ENCODE peak calls at places on chromosome 10, in ten cellular contexts. G is nephron progenitor cell, Y is endodermal cell, S is left ventricle myocardium inferior, Z is hypothalamus, U is caudate nucleus, E is NCI-H1105 treated with DMSO at 0.1 percent for 48 hours, A is C1 segment of cervical spinal cord, N is esophagus muscularis mucosa, B is heart left ventricle. R is an unnamed sample.

GRCh38 chr10:123097039-123097438 is 38.7 kb upstream of the HMX3 start:
- DNase-seq in E (no peak), Y (no peak), S (no peak), A (no peak), Z (no peak), B (no peak), N (no peak), U (no peak), G (no peak), R (no peak)

GRCh38 chr10:513393-513792 is 176.1 kb downstream of the DIP2C start:
- DNase-seq in S (no peak), Y (no peak), E (no peak), B (no peak), A (no peak), Z (no peak), G (no peak), N (no peak), U (no peak), R (no peak)

GRCh38 chr10:122362621-122363020 is 11.9 kb upstream of the PLEKHA1 start:
- DNase-seq in N (peak; percentile 53), Y (no peak), U (no peak), Z (no peak), G (no peak), E (no peak), A (no peak), S (no peak), B (no peak), R (no peak)

GRCh38 chr10:28569506-28570159 is 36.7 kb downstream of the WAC start:
- DNase-seq in N (no peak), E (no peak), B (no peak), U (no peak), Y (no peak), S (no peak), A (no peak), Z (no peak), G (no peak), R (no peak)

GRCh38 chr10:4431114-4431862 is 394.7 kb upstream of the AKR1E2 start:
- DNase-seq in G (no peak), Y (no peak), E (no peak), Z (no peak), B (no peak), A (no peak), S (no peak), U (no peak), N (no peak), R (no peak)

GRCh38 chr10:32957341-32958084 is 517 bp downstream of the ITGB1 start:
- DNase-seq in Y (peak; percentile 88), G (peak; percentile 60), N (no peak), Z (peak; percentile 46), B (peak; percentile 68), E (no peak), U (peak; percentile 63), S (peak; percentile 60), A (peak; percentile 36), R (no peak)

GRCh38 chr10:86123304-86123703 is 243.3 kb downstream of the GRID1 start:
- DNase-seq in Z (no peak), G (no peak), B (no peak), A (no peak), E (no peak), U (no peak), Y (no peak), N (no peak), S (no peak), R (no peak)

GRCh38 chr10:19154375-19154774 is 105.8 kb downstream of the MALRD1 start:
- DNase-seq in B (no peak), G (no peak), N (no peak), Y (no peak), S (no peak), A (no peak), Z (no peak), E (no peak), U (no peak), R (no peak)

GRCh38 chr10:132145521-132146185 is 41.1 kb upstream of the DPYSL4 start:
- DNase-seq in B (no peak), G (no peak), E (no peak), U (no peak), A (no peak), Z (no peak), Y (no peak), S (no peak), N (no peak), R (no peak)

GRCh38 chr10:123855013-123855684 is 36.5 kb downstream of the CPXM2 start:
- DNase-seq in S (no peak), B (no peak), Z (no peak), Y (no peak), E (no peak), N (no peak), U (no peak), A (no peak), G (no peak), R (no peak)

GRCh38 chr10:24128066-24128751 is 80.7 kb upstream of the KIAA1217 start:
- DNase-seq in A (no peak), B (no peak), G (peak; percentile 50), Z (no peak), N (no peak), S (no peak), Y (no peak), E (no peak), U (no peak), R (no peak)

GRCh38 chr10:52469970-52470705 is 156.1 kb downstream of the DKK1 start:
- DNase-seq in A (no peak), G (no peak), S (no peak), B (no peak), Z (no peak), N (no peak), Y (no peak), E (no peak), U (no peak), R (no peak)

GRCh38 chr10:118300266-118300665 is 41.9 kb downstream of the FAM204A start:
- DNase-seq in E (no peak), B (no peak), G (no peak), Y (no peak), Z (no peak), N (no peak), S (no peak), A (no peak), U (no peak), R (no peak)

GRCh38 chr10:121154846-121155245 is 303.7 kb downstream of the WDR11 start:
- DNase-seq in U (peak; percentile 92), Y (no peak), E (no peak), S (no peak), Z (peak; percentile 85), G (no peak), B (no peak), A (peak; percentile 89), N (no peak), R (no peak)

GRCh38 chr10:97543025-97543546 is 29.5 kb upstream of the ANKRD2 start:
- DNase-seq in N (no peak), G (no peak), S (peak; percentile 75), A (peak; percentile 57), B (peak; percentile 88), E (no peak), Z (peak; percentile 80), U (peak; percentile 94), Y (peak; percentile 75), R (peak; percentile 76)

GRCh38 chr10:19488592-19489280 is 327.5 kb upstream of the PLXDC2 start:
- DNase-seq in A (peak; percentile 32), U (peak; percentile 5), S (peak; percentile 48), Z (peak; percentile 27), E (no peak), G (peak; percentile 70), B (peak; percentile 12), Y (peak; percentile 94), N (no peak), R (peak; percentile 11)

GRCh38 chr10:68560916-68561691 is 967 bp downstream of the TET1 start:
- DNase-seq in A (no peak), S (peak; percentile 25), Z (no peak), Y (peak; percentile 79), G (peak; percentile 62), U (no peak), E (peak; percentile 5), N (no peak), B (peak; percentile 13), R (no peak)

GRCh38 chr10:5876181-5876768 is 13.4 kb downstream of the ANKRD16 start:
- DNase-seq in Y (no peak), B (no peak), G (no peak), A (no peak), E (no peak), S (no peak), U (peak; percentile 19), N (no peak), Z (no peak), R (no peak)

GRCh38 chr10:97335995-97336394 is 1.5 kb upstream of the FRAT2 start:
- DNase-seq in E (no peak), Y (no peak), N (no peak), S (no peak), U (no peak), Z (no peak), A (no peak), G (no peak), B (no peak), R (no peak)

GRCh38 chr10:58477122-58477521 is 35.5 kb upstream of the BICC1 start:
- DNase-seq in N (no peak), E (no peak), A (no peak), G (no peak), Y (peak; percentile 81), B (peak; percentile 36), S (peak; percentile 45), Z (no peak), U (no peak), R (no peak)